ENCODE peak calls at places on chromosomes 16 and 17, in seven cellular contexts. U is sciatic nerve; D is PC-9; J is stimulated activated CD4-positive, alpha-beta T cell treated with anti-CD3 and anti-CD28 coated beads, Interleukin-12 subunit alpha, Interleukin-12 subunit beta, amount 100 ng/mL, for 24 hours; A is EH; H is thoracic aorta; C is WTC11. O is an unnamed sample.
A peak's percentile ranks its signal among the peaks of the same experiment; 100 is the strongest.

GRCh38 chr16:89077076-89077475 is 16.6 kb upstream of the ACSF3 start:
- DNase-seq in H (no peak), A (no peak), D (no peak), U (no peak), J (no peak), C (no peak), O (no peak)

GRCh38 chr17:77400445-77400870 is 259.7 kb downstream of the SEC14L1 start:
- DNase-seq in J (peak; percentile 75), U (no peak), A (no peak), C (peak; percentile 67), H (no peak), D (no peak), O (peak; percentile 92)

GRCh38 chr16:66856801-66857200 is 12.6 kb downstream of the CA7 start:
- DNase-seq in U (no peak), C (no peak), J (no peak), H (no peak), D (no peak), A (no peak), O (peak; percentile 49)

GRCh38 chr17:39618956-39619785 is 7.6 kb upstream of the PPP1R1B start:
- DNase-seq in A (no peak), D (no peak), U (no peak), J (no peak), C (no peak), H (no peak), O (no peak)

GRCh38 chr16:20166531-20167235 is 93.0 kb upstream of the GPR139 start:
- DNase-seq in D (no peak), J (no peak), C (no peak), U (no peak), A (no peak), H (no peak), O (no peak)

GRCh38 chr16:50640391-50640790 is 40.7 kb downstream of the SNX20 start:
- DNase-seq in H (no peak), J (no peak), D (no peak), A (no peak), C (no peak), U (no peak), O (no peak)

GRCh38 chr16:54169112-54169511 is 117.5 kb downstream of the IRX3 start:
- DNase-seq in U (no peak), C (no peak), J (no peak), H (no peak), A (no peak), D (no peak), O (no peak)

GRCh38 chr17:28407130-28407973 is 1.3 kb upstream of the SLC46A1 start:
- DNase-seq in H (no peak), U (no peak), J (no peak), D (peak; percentile 19), C (peak; percentile 48), A (no peak), O (no peak)

GRCh38 chr17:28008526-28008925 is 34.0 kb upstream of the NLK start:
- DNase-seq in C (peak; percentile 80), D (peak; percentile 30), J (no peak), A (peak; percentile 79), H (no peak), U (no peak), O (no peak)

GRCh38 chr16:53043986-53044571 is 8.6 kb downstream of the CHD9NB start:
- DNase-seq in J (no peak), C (peak; percentile 91), A (no peak), H (no peak), D (peak; percentile 22), U (no peak), O (no peak)

GRCh38 chr17:50719924-50720805 is 762 bp downstream of the LUC7L3 start:
- DNase-seq in H (no peak), U (no peak), D (no peak), J (no peak), C (no peak), A (no peak), O (no peak)

GRCh38 chr17:15930426-15930825 is 14.5 kb upstream of the ADORA2B start:
- DNase-seq in U (no peak), C (no peak), J (no peak), A (peak; percentile 17), H (no peak), D (no peak), O (no peak)

GRCh38 chr17:58693208-58693607 is 806 bp downstream of the RAD51C start:
- DNase-seq in H (no peak), U (no peak), D (no peak), C (no peak), A (no peak), J (no peak), O (no peak)

GRCh38 chr17:9971991-9972390 is 66.9 kb upstream of the RCVRN start:
- DNase-seq in H (no peak), A (peak; percentile 16), U (peak; percentile 84), C (no peak), J (no peak), D (peak; percentile 17), O (peak; percentile 83)

GRCh38 chr17:13086142-13086769 is 68.4 kb upstream of the ELAC2 start:
- DNase-seq in C (no peak), U (no peak), H (no peak), J (no peak), A (peak; percentile 20), D (no peak), O (no peak)

GRCh38 chr16:4391635-4392381 is 20.2 kb downstream of the VASN start:
- DNase-seq in U (no peak), A (peak; percentile 39), J (no peak), D (no peak), H (no peak), C (peak; percentile 72), O (peak; percentile 74)

GRCh38 chr17:16419074-16419928 is 3.9 kb downstream of the TRPV2 start:
- DNase-seq in J (no peak), C (no peak), D (peak; percentile 66), H (no peak), A (peak; percentile 92), U (no peak), O (no peak)

GRCh38 chr16:19879241-19879792 is 5.3 kb downstream of the GPRC5B start:
- DNase-seq in U (no peak), C (peak; percentile 64), J (no peak), D (no peak), H (no peak), A (peak; percentile 3), O (no peak)

GRCh38 chr16:89409161-89409711 is 81.1 kb downstream of the ANKRD11 start:
- DNase-seq in H (no peak), J (peak; percentile 23), C (no peak), A (peak; percentile 59), U (no peak), D (no peak), O (peak; percentile 80)

GRCh38 chr17:76816590-76817135 is 51.5 kb upstream of the MGAT5B start:
- DNase-seq in D (peak; percentile 40), C (peak; percentile 75), H (no peak), A (peak; percentile 60), J (peak; percentile 24), U (no peak), O (no peak)

GRCh38 chr17:35447494-35447893 is 1.1 kb downstream of the SLFN13 start:
- DNase-seq in J (no peak), U (no peak), H (no peak), C (no peak), D (no peak), A (no peak), O (no peak)

GRCh38 chr17:76197911-76198310 is 42.4 kb downstream of the RNF157 start:
- DNase-seq in A (no peak), H (no peak), D (no peak), C (no peak), U (no peak), J (no peak), O (no peak)

GRCh38 chr17:73155410-73156165 is 9.2 kb upstream of the SSTR2 start:
- DNase-seq in U (no peak), D (no peak), A (no peak), J (no peak), H (no peak), C (peak; percentile 26), O (no peak)

GRCh38 chr16:58418601-58419000 is 26.3 kb downstream of the GINS3 start:
- DNase-seq in J (no peak), U (no peak), A (peak; percentile 5), H (no peak), C (no peak), D (peak; percentile 27), O (no peak)

GRCh38 chr17:82134101-82134500 is 36.1 kb upstream of the FASN start:
- DNase-seq in J (no peak), D (no peak), U (no peak), A (no peak), H (no peak), C (no peak), O (no peak)

GRCh38 chr17:8740486-8740885 is 4.2 kb downstream of the CCDC42 start:
- DNase-seq in H (no peak), J (peak; percentile 5), A (no peak), D (no peak), C (peak; percentile 63), U (no peak), O (peak; percentile 86)

GRCh38 chr17:11391134-11391533 is 150.1 kb downstream of the SHISA6 start:
- DNase-seq in A (no peak), D (no peak), J (no peak), H (no peak), C (peak; percentile 18), U (no peak), O (no peak)

GRCh38 chr17:2814049-2814448 is 17.8 kb downstream of the RAP1GAP2 start:
- DNase-seq in A (no peak), J (no peak), C (no peak), D (no peak), U (no peak), H (no peak), O (no peak)

GRCh38 chr17:41962768-41963434 is 3.7 kb upstream of the CNP start:
- DNase-seq in D (peak; percentile 60), A (peak; percentile 64), J (peak; percentile 66), C (peak; percentile 90), H (no peak), U (peak; percentile 87), O (peak; percentile 89)

GRCh38 chr16:56202036-56202435 is 10.7 kb downstream of the GNAO1 start:
- DNase-seq in A (peak; percentile 85), H (no peak), D (no peak), U (no peak), J (no peak), C (no peak), O (no peak)

GRCh38 chr17:64507418-64507766 is 615 bp downstream of the CEP95 start:
- DNase-seq in C (no peak), D (peak; percentile 25), J (peak; percentile 8), A (peak; percentile 75), U (no peak), H (no peak), O (no peak)

GRCh38 chr17:44315760-44316731 is 7.6 kb downstream of the RUNDC3A start:
- DNase-seq in D (no peak), C (peak; percentile 95), H (no peak), J (no peak), U (no peak), A (no peak), O (no peak)

GRCh38 chr16:23788653-23789052 is 33.8 kb downstream of the CHP2 start:
- DNase-seq in J (no peak), H (no peak), C (no peak), D (no peak), U (no peak), A (no peak), O (no peak)

GRCh38 chr16:4613636-4614570 is 785 bp downstream of the UBALD1 start:
- DNase-seq in J (peak; percentile 35), H (no peak), D (no peak), C (peak; percentile 44), U (no peak), A (peak; percentile 53), O (peak; percentile 90)

O was measured in spleen.